ENCODE peak calls at places on chromosome X, in four cellular contexts. U is nephron progenitor cell, B is cardiac muscle cell, G is endothelial cell. V is an unnamed sample.

GRCh38 chrX:48107717-48108116 is 22.7 kb upstream of the SPACA5B start:
- DNase-seq in B (no peak), G (no peak), U (no peak), V (no peak)

GRCh38 chrX:73821921-73822559 is 259.0 kb downstream of the CHIC1 start:
- DNase-seq in U (no peak), B (no peak), G (no peak), V (no peak)

GRCh38 chrX:95318882-95319281 is 1365.8 kb upstream of the DIAPH2 start:
- DNase-seq in G (peak; percentile 4), B (peak; percentile 36), U (peak; percentile 23), V (no peak)

GRCh38 chrX:74421181-74422028 is at the start of gene SLC16A2:
- DNase-seq in U (peak; percentile 76), B (peak; percentile 67), G (peak; percentile 52), V (peak; percentile 47)

GRCh38 chrX:39260965-39261364 is 459.7 kb downstream of the MID1IP1 start:
- DNase-seq in G (no peak), B (no peak), U (no peak), V (no peak)

GRCh38 chrX:53511302-53511701 is 77.1 kb upstream of the HSD17B10 start:
- DNase-seq in G (no peak), U (no peak), B (no peak), V (no peak)

GRCh38 chrX:68684291-68684918 is 36.9 kb downstream of the STARD8 start:
- DNase-seq in B (no peak), U (peak; percentile 29), G (peak; percentile 52), V (peak; percentile 10)

GRCh38 chrX:34915463-34916225 is 27.0 kb upstream of the FAM47B start:
- DNase-seq in B (peak; percentile 24), G (no peak), U (no peak), V (no peak)

GRCh38 chrX:10983526-10983925 is 127.6 kb upstream of the HCCS start:
- DNase-seq in U (no peak), G (no peak), B (no peak), V (no peak)

GRCh38 chrX:1453951-1454785 is 1.5 kb upstream of the ASMTL start:
- DNase-seq in B (peak; percentile 85), G (peak; percentile 93), U (peak; percentile 92), V (peak; percentile 94)

GRCh38 chrX:19739683-19740082 is 147.7 kb downstream of the SH3KBP1 start:
- DNase-seq in B (peak; percentile 45), G (peak; percentile 56), U (peak; percentile 54), V (peak; percentile 37)

GRCh38 chrX:21972046-21972445 is 31.5 kb downstream of the SMS start:
- DNase-seq in G (no peak), B (no peak), U (no peak), V (no peak)

GRCh38 chrX:1386338-1387127 is 5.4 kb downstream of the SLC25A6 start:
- DNase-seq in G (no peak), U (no peak), B (no peak), V (no peak)

GRCh38 chrX:71228063-71228642 is 5.1 kb downstream of the GJB1 start:
- DNase-seq in G (no peak), B (no peak), U (no peak), V (no peak)

GRCh38 chrX:71224969-71225368 is 1.9 kb downstream of the GJB1 start:
- DNase-seq in B (no peak), G (no peak), U (no peak), V (no peak)

GRCh38 chrX:71225661-71226060 is 2.6 kb downstream of the GJB1 start:
- DNase-seq in G (no peak), U (no peak), B (no peak), V (no peak)

GRCh38 chrX:71224098-71224708 is 1.2 kb downstream of the GJB1 start:
- DNase-seq in U (no peak), G (no peak), B (no peak), V (no peak)

DNA sequence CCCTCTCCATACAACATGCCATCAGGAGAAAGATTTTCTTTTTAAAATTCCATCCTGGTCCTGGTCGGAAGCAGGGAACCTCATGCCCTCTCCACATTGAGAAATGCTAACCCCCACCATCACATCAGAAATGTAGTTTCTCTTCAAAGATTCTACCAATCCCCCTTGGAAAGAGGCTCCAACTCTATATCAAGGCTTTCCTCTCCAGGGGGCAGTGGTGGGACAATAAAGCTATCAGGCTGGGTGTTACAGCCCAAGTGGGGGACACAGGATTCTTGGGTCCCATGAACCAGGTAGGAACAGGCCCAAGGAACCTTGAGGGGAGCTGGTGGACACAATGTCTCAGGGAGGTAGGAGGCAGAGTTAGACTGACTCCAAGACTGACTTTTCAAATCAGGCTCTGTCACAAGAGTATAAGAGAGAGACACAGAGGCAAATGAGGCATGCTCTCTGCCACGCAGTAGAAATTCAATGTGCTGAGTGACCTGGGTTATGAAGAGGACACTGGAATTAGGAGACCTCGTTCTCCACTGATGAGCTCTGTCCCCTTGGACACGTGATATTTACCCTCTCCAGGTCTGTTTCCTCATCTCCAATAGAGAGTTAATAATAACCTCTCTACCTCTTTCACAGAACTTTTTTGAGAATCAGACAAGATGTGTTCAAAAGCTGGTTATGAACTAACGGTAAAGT is 4.5 kb downstream of the GJB1 start:
- DNase-seq in G (no peak), U (no peak), B (no peak), V (no peak)
- TF ChIP-seq CTCF in G (no peak), U (no peak), B (no peak), V (no peak)

GRCh38 chrX:77434949-77435348 is 12.2 kb upstream of the FGF16 start:
- DNase-seq in G (no peak), U (no peak), B (no peak), V (no peak)
- TF ChIP-seq CTCF in G (no peak), U (no peak), B (no peak), V (no peak)

GRCh38 chrX:143437439-143437838 is 79.8 kb downstream of the SPANXN3 start:
- DNase-seq in U (peak; percentile 4), B (peak; percentile 46), G (peak; percentile 2), V (no peak)
- TF ChIP-seq CTCF in U (peak; percentile 56), B (peak; percentile 47), G (peak; percentile 31), V (peak; percentile 59)

GRCh38 chrX:111616786-111617185 is 64.2 kb upstream of the ALG13 start:
- DNase-seq in B (no peak), G (no peak), U (no peak), V (no peak)
- TF ChIP-seq CTCF in B (no peak), G (no peak), U (no peak), V (no peak)

GRCh38 chrX:28584025-28584424 is 3.2 kb upstream of the IL1RAPL1 start:
- DNase-seq in B (no peak), G (no peak), U (no peak), V (no peak)

GRCh38 chrX:28585767-28586166 is 1.5 kb upstream of the IL1RAPL1 start:
- DNase-seq in B (no peak), G (no peak), U (no peak), V (no peak)

GRCh38 chrX:28586291-28586690 is 955 bp upstream of the IL1RAPL1 start:
- DNase-seq in U (peak; percentile 62), G (peak; percentile 11), B (peak; percentile 64), V (peak; percentile 38)

GRCh38 chrX:28589048-28589447 is 1.8 kb downstream of the IL1RAPL1 start:
- DNase-seq in B (no peak), G (no peak), U (no peak), V (no peak)

DNA sequence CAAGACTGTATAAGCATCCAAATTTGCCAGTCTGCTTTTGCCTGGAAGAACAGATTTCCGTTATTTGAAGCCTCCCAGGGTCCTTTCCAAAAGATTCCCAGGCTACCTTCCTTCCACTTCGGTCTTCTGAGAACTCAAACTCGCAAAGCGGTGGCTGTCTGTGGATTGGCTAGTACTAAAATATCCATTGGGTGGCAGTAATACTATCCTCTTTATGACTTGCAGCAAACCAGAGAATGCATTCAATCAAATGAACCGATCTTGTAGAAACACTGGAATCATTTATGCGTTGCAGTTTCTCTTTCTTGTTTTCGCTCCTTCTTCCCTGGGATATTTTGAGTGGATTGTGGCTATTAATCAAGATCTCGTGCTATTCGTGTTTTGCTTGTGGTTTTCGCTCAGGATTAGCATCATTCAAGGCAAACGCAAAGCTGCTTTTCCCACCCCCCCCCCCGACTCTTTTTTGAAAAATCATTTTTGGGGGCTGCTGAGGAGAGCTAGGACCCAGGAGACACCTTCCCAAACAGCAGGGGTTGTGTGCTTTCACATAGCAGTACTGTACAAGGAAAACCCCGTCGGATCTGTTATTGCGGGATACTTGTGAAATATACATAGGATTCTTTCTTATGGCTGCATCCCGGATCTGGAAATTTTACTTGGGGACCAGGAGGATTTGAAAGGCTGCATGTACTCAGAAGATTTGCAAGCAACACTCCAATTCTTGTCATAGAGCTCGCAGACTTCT is at the start of gene IL1RAPL1:
- DNase-seq in G (no peak), B (peak; percentile 74), U (peak; percentile 20), V (peak; percentile 35)
- TF ChIP-seq CTCF in G (no peak), B (peak; percentile 32), U (no peak), V (peak; percentile 58)

V was measured in neural crest cell.